ENCODE peak calls at places on chromosomes 4 and X, in five cellular contexts. Y, M, K, Z and V are unnamed samples.

GRCh38 chr4:117588771-117589170 is 445.5 kb upstream of the NDST3 start:
- DNase-seq in Y (no peak), M (no peak), K (no peak), Z (no peak), V (no peak)

GRCh38 chr4:10106421-10107039 is 10.1 kb downstream of the WDR1 start:
- DNase-seq in Y (no peak), M (peak), K (peak), Z (peak), V (peak)

GRCh38 chr4:89753601-89754066 is 83.3 kb downstream of the SNCA start:
- DNase-seq in Y (no peak), M (no peak), K (peak), Z (no peak), V (no peak)

GRCh38 chr4:183182873-183183725 is 84.0 kb downstream of the WWC2 start:
- DNase-seq in Y (peak), M (no peak), K (peak), Z (no peak), V (no peak)

GRCh38 chr4:101954351-101954750 is 163.8 kb downstream of the BANK1 start:
- DNase-seq in Y (no peak), M (no peak), K (no peak), Z (no peak), V (no peak)

GRCh38 chrX:57453901-57454300 is 137.9 kb upstream of the ZXDB start:
- DNase-seq in Y (peak), M (peak), K (peak), Z (no peak), V (no peak)

GRCh38 chr4:7760706-7761105 is 179.0 kb downstream of the AFAP1 start:
- DNase-seq in Y (no peak), M (no peak), K (no peak), Z (no peak), V (no peak)

GRCh38 chrX:119760026-119760902 is 1.9 kb downstream of the SOWAHD start:
- DNase-seq in Y (no peak), M (no peak), K (no peak), Z (no peak), V (no peak)

GRCh38 chrX:118116308-118117068 is at the start of gene KLHL13:
- DNase-seq in Y (no peak), M (peak), K (peak), Z (no peak), V (peak)

GRCh38 chr4:41719417-41719816 is 29.1 kb downstream of the PHOX2B start:
- DNase-seq in Y (no peak), M (no peak), K (peak), Z (no peak), V (no peak)

GRCh38 chr4:128528793-128529553 is 241.4 kb upstream of the PGRMC2 start:
- DNase-seq in Y (no peak), M (no peak), K (peak), Z (no peak), V (peak)

GRCh38 chr4:141643557-141643956 is 7.2 kb downstream of the IL15 start:
- DNase-seq in Y (no peak), M (no peak), K (peak), Z (no peak), V (no peak)

GRCh38 chr4:142130636-142131035 is 494.3 kb downstream of the IL15 start:
- DNase-seq in Y (no peak), M (no peak), K (no peak), Z (no peak), V (no peak)

GRCh38 chr4:145909331-145909730 is 29.3 kb downstream of the ZNF827 start:
- DNase-seq in Y (no peak), M (peak), K (peak), Z (peak), V (peak)

GRCh38 chr4:112099701-112100289 is 45.5 kb upstream of the FAM241A start:
- DNase-seq in Y (peak), M (peak), K (peak), Z (no peak), V (no peak)

GRCh38 chr4:187814737-187815465 is 180.7 kb upstream of the ZFP42 start:
- DNase-seq in Y (no peak), M (no peak), K (peak), Z (no peak), V (peak)

GRCh38 chr4:102439835-102440234 is 61.3 kb upstream of the NFKB1 start:
- DNase-seq in Y (no peak), M (no peak), K (peak), Z (no peak), V (peak)

GRCh38 chr4:41360911-41361830 is 104.4 kb downstream of the UCHL1 start:
- DNase-seq in Y (no peak), M (no peak), K (peak), Z (peak), V (peak)

GRCh38 chr4:59818656-59819055 is 1381.5 kb upstream of the ADGRL3 start:
- DNase-seq in Y (no peak), M (no peak), K (no peak), Z (no peak), V (no peak)

GRCh38 chr4:183634086-183634485 is 24.9 kb downstream of the RWDD4 start:
- DNase-seq in Y (no peak), M (no peak), K (no peak), Z (no peak), V (no peak)

GRCh38 chr4:1092026-1092982 is 21.1 kb downstream of the RNF212 start:
- DNase-seq in Y (no peak), M (no peak), K (no peak), Z (no peak), V (no peak)

GRCh38 chr4:53866055-53866454 is 198.3 kb downstream of the CHIC2 start:
- DNase-seq in Y (no peak), M (no peak), K (no peak), Z (no peak), V (no peak)

GRCh38 chr4:77190053-77190452 is 33.0 kb downstream of the CCNG2 start:
- DNase-seq in Y (no peak), M (no peak), K (no peak), Z (no peak), V (no peak)

GRCh38 chr4:16598241-16599224 is 299.9 kb downstream of the LDB2 start:
- DNase-seq in Y (no peak), M (no peak), K (peak), Z (no peak), V (no peak)

GRCh38 chrX:126824596-126824995 is 5.1 kb downstream of the PRR32 start:
- DNase-seq in Y (no peak), M (no peak), K (no peak), Z (no peak), V (no peak)

GRCh38 chrX:16039834-16040233 is 83.5 kb upstream of the GRPR start:
- DNase-seq in Y (no peak), M (no peak), K (no peak), Z (no peak), V (no peak)

GRCh38 chr4:28565434-28565833 is 1704.8 kb downstream of the STIM2 start:
- DNase-seq in Y (no peak), M (no peak), K (peak), Z (no peak), V (no peak)

GRCh38 chrX:151393514-151393913 is 3.5 kb upstream of the VMA21 start:
- DNase-seq in Y (peak), M (no peak), K (no peak), Z (no peak), V (no peak)

GRCh38 chr4:8830056-8830455 is 41.6 kb downstream of the HMX1 start:
- DNase-seq in Y (no peak), M (no peak), K (no peak), Z (peak), V (no peak)

GRCh38 chr4:182126567-182126966 is 116.6 kb upstream of the TENM3 start:
- DNase-seq in Y (no peak), M (no peak), K (peak), Z (no peak), V (no peak)

GRCh38 chrX:140274761-140275525 is 229.9 kb downstream of the SOX3 start:
- DNase-seq in Y (no peak), M (no peak), K (peak), Z (no peak), V (no peak)

GRCh38 chr4:140326395-140326993 is 47.0 kb upstream of the SCOC start:
- DNase-seq in Y (no peak), M (peak), K (peak), Z (no peak), V (peak)

GRCh38 chr4:127162741-127163140 is 470.0 kb upstream of the INTU start:
- DNase-seq in Y (no peak), M (no peak), K (peak), Z (no peak), V (no peak)

DNA sequence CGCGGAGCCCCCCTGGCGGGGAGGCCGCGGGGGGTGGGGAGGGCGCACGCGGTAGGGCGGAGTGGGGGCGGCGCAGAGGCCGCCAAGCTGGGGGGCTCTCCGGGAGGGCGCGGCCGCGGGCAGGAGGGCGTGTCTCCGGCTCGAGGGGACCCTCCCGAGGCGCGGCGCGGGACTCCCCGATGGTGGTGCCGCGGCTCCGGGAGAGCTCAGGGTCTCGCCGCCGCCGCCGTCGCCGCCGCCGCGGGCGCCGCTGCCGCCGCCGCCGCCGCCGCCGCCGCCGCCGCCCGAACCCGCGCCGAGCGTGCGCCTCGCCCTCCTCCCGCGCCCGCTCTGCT is at the start of gene PTCHD1:
- DNase-seq in Y (no peak), M (no peak), K (no peak), Z (no peak), V (no peak)
- H3K4me3 ChIP-seq in Y (no peak), M (no peak), K (no peak), Z (peak), V (no peak)

DNA sequence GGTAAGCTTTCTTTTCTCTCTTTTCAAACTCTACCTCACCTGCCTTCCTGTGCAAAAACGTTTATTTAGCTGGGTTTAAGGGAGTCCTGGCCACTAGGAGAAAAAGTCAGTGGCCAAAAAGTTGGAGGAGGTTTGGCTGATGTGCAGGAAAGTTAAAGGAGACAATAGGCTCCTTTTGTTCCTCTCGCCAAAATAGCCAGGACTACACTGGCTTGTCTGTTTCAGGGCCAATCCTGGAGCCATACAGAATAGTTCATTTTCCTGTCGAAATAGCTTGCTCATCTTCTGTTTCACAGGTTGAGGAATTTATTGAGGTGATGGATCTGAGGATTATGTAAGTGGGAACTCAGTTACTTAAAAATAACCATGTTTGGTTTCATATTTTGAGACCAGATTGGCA is 423 bp downstream of the HEPH start:
- DNase-seq in Y (no peak), M (no peak), K (no peak), Z (no peak), V (no peak)
- H3K4me3 ChIP-seq in Y (no peak), M (peak), K (peak), Z (peak), V (no peak)

DNA sequence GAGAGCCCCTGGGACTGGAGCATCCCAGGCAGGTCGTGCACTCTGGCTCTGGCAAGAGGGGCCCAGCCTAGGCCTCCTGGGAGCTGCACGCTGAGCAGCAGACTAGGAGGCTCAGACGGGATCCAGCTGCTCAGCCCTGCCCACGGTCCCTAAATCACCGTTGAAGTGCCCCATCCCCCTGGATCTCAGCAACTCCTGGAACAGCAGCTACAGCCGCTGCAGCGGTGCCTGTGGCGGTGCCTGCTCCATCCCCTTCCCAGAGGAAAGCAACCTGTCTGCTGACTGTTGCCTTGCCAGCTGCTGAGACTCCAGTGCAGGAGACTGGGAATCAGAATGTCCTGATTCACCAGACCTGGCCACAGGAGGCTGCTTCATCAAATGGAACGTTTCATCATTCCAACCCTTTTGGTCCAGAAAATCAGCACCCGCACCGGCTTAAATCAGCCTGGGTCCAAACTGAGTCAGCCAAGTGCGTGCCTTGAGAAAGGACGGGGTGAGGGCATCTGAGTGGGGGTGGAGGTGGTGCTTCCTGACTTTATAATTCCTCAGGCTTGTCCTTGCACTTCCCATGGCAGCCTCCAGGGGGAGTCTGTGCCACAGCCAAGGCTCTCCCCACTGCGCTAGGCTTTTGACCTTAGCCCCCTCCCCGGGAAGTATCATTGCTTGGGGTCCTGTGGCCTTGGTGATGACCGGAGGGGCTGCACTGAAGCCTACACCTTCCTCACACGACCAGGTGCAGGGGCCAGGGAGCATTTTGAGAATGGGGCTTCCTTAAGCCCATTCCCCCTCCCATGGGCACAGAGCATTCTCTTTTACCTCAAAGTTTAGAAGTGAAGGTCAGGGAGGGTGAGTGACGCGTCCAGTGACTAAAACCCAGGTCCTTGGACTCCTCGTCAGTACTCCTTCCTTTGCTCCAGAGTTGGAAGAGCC is 6.5 kb downstream of the ZNF185 start:
- DNase-seq in Y (peak), M (peak), K (peak), Z (peak), V (peak)
- H3K4me3 ChIP-seq in Y (no peak), M (no peak), K (no peak), Z (no peak), V (no peak)

GRCh38 chr4:85925071-85925470 is 434.8 kb downstream of the MAPK10 start:
- DNase-seq in Y (no peak), M (no peak), K (no peak), Z (no peak), V (no peak)

GRCh38 chr4:85933306-85933640 is 426.6 kb downstream of the MAPK10 start:
- DNase-seq in Y (no peak), M (no peak), K (no peak), Z (no peak), V (no peak)

GRCh38 chr4:85932371-85933305 is 427.2 kb downstream of the MAPK10 start:
- DNase-seq in Y (no peak), M (no peak), K (no peak), Z (peak), V (no peak)

GRCh38 chr4:85928775-85929585 is 430.9 kb downstream of the MAPK10 start:
- DNase-seq in Y (no peak), M (no peak), K (peak), Z (peak), V (peak)

GRCh38 chr4:85929926-85930325 is 429.9 kb downstream of the MAPK10 start:
- DNase-seq in Y (no peak), M (no peak), K (no peak), Z (peak), V (peak)
- H3K4me3 ChIP-seq in Y (no peak), M (no peak), K (no peak), Z (peak), V (no peak)

DNA sequence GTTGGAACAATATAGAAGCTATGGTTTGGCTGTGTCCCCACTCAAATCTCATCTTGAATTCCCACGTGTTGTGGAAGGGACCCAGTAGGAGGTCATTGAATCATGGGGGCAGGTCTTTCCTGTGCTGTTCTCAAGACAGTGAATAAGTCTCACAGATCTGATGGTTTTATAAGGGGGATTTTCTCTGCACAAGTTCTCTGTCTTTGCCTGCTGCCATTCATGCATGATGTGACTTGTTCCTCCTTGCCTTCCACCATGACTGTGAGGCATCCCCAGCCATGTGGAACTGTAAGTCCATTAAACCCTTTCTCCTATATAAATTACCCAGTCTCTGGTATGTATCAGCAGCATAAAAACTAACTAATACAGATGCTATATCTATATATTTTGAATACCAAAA is 135.2 kb upstream of the EDNRA start:
- DNase-seq in Y (no peak), M (no peak), K (no peak), Z (no peak), V (no peak)
- H3K4me3 ChIP-seq in Y (no peak), M (no peak), K (no peak), Z (no peak), V (no peak)

GRCh38 chr4:38319456-38320348 is 344.3 kb upstream of the KLF3 start:
- DNase-seq in Y (peak), M (peak), K (peak), Z (peak), V (peak)

GRCh38 chr4:38318737-38319455 is 345.1 kb upstream of the KLF3 start:
- DNase-seq in Y (peak), M (peak), K (peak), Z (peak), V (peak)

GRCh38 chr4:38322709-38323108 is 341.3 kb upstream of the KLF3 start:
- DNase-seq in Y (no peak), M (peak), K (peak), Z (no peak), V (peak)

GRCh38 chr4:38320833-38321232 is 343.2 kb upstream of the KLF3 start:
- DNase-seq in Y (no peak), M (no peak), K (no peak), Z (no peak), V (no peak)

GRCh38 chr4:38320349-38320707 is 343.7 kb upstream of the KLF3 start:
- DNase-seq in Y (no peak), M (no peak), K (no peak), Z (no peak), V (peak)
- H3K4me3 ChIP-seq in Y (no peak), M (no peak), K (no peak), Z (no peak), V (no peak)

DNA sequence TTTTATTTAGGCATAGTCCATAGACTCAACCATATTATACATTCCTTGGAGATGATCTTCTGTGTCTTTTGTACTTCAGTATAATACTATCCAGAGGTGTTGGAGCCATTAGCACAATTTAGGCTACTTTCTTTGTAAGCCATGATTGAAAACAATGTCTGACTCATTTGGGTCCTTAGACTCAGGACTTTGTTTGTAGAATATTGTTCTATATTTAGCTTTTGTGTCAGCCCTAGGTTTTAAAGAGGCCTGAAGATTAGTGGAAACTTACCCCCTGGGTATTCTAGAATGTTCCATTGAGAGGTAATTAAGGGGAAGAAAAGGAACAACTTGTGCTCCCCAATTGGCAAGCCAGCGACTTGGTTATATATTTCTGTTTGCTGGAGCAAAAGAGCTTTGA is 145.2 kb upstream of the SCML1 start:
- DNase-seq in Y (no peak), M (no peak), K (peak), Z (no peak), V (no peak)
- H3K4me3 ChIP-seq in Y (no peak), M (no peak), K (no peak), Z (peak), V (no peak)

GRCh38 chrX:50067435-50068292 is 133.1 kb downstream of the AKAP4 start:
- DNase-seq in Y (no peak), M (no peak), K (peak), Z (no peak), V (peak)
- H3K4me3 ChIP-seq in Y (no peak), M (no peak), K (no peak), Z (no peak), V (no peak)